ENCODE peak calls at places on chromosomes 13 and 19, in seven cellular contexts. L is trophoblast cell, J is neuronal stem cell, W is mesendoderm, K is IMR-90, F is H9, Q is H1. A is an unnamed sample.

GRCh38 chr13:57075588-57075987 is 65.1 kb upstream of the PRR20A start:
- DNase-seq in L (no peak), J (no peak), W (no peak), K (no peak), F (no peak), Q (no peak), A (no peak)

GRCh38 chr19:41407271-41407670 is 9.7 kb downstream of the BCKDHA start:
- DNase-seq in L (no peak), J (no peak), W (peak), K (no peak), F (peak), Q (no peak), A (no peak)

GRCh38 chr19:7293795-7294570 is at the start of gene INSR:
- DNase-seq in L (peak), J (peak), W (peak), K (peak), F (peak), Q (peak), A (peak)

GRCh38 chr19:31519216-31519615 is 170.0 kb upstream of the TSHZ3 start:
- DNase-seq in L (peak), J (no peak), W (peak), K (no peak), F (no peak), Q (peak), A (peak)

GRCh38 chr13:46051958-46052313 is 610 bp downstream of the ZC3H13 start:
- DNase-seq in L (no peak), J (no peak), W (peak), K (peak), F (no peak), Q (no peak), A (no peak)

GRCh38 chr19:1019980-1020867 is 699 bp downstream of the TMEM259 start:
- DNase-seq in L (no peak), J (no peak), W (peak), K (no peak), F (no peak), Q (no peak), A (no peak)

GRCh38 chr13:98141509-98141908 is 1.4 kb upstream of the FARP1 start:
- DNase-seq in L (no peak), J (no peak), W (peak), K (no peak), F (no peak), Q (no peak), A (no peak)

GRCh38 chr13:81916471-81916870 is 1575.5 kb upstream of the SPRY2 start:
- DNase-seq in L (no peak), J (no peak), W (no peak), K (no peak), F (no peak), Q (no peak), A (no peak)

GRCh38 chr13:41059466-41059865 is 1.8 kb upstream of the WBP4 start:
- DNase-seq in L (no peak), J (no peak), W (no peak), K (peak), F (no peak), Q (no peak), A (peak)

GRCh38 chr13:77925616-77926015 is 7.0 kb upstream of the EDNRB start:
- DNase-seq in L (no peak), J (no peak), W (no peak), K (no peak), F (no peak), Q (no peak), A (no peak)

GRCh38 chr13:97058896-97059295 is 64.6 kb upstream of the OXGR1 start:
- DNase-seq in L (no peak), J (no peak), W (no peak), K (no peak), F (no peak), Q (no peak), A (no peak)

GRCh38 chr13:30063892-30064291 is 213.5 kb upstream of the UBL3 start:
- DNase-seq in L (no peak), J (no peak), W (no peak), K (no peak), F (no peak), Q (no peak), A (no peak)

GRCh38 chr13:50733392-50733791 is 110.1 kb downstream of the DLEU7 start:
- DNase-seq in L (no peak), J (no peak), W (no peak), K (no peak), F (no peak), Q (no peak), A (no peak)

GRCh38 chr13:70568571-70568970 is 460.3 kb upstream of the KLHL1 start:
- DNase-seq in L (peak), J (peak), W (peak), K (peak), F (no peak), Q (no peak), A (peak)

GRCh38 chr19:6101991-6102390 is 8.3 kb downstream of the RFX2 start:
- DNase-seq in L (no peak), J (no peak), W (no peak), K (no peak), F (no peak), Q (no peak), A (no peak)

GRCh38 chr13:102198418-102199322 is 203.2 kb downstream of the FGF14 start:
- DNase-seq in L (peak), J (no peak), W (no peak), K (peak), F (no peak), Q (no peak), A (peak)

GRCh38 chr13:44662515-44662914 is 86.4 kb upstream of the TSC22D1 start:
- DNase-seq in L (no peak), J (no peak), W (no peak), K (no peak), F (no peak), Q (no peak), A (no peak)

GRCh38 chr19:18998276-18998675 is 35.0 kb downstream of the SUGP2 start:
- DNase-seq in L (no peak), J (no peak), W (no peak), K (no peak), F (no peak), Q (no peak), A (no peak)

GRCh38 chr19:18995804-18996241 is 37.5 kb downstream of the SUGP2 start:
- DNase-seq in L (peak), J (peak), W (peak), K (peak), F (peak), Q (peak), A (peak)

GRCh38 chr19:18996351-18996750 is 37.0 kb downstream of the SUGP2 start:
- DNase-seq in L (no peak), J (no peak), W (no peak), K (no peak), F (no peak), Q (no peak), A (no peak)

GRCh38 chr19:18999016-18999758 is 34.1 kb downstream of the SUGP2 start:
- DNase-seq in L (no peak), J (no peak), W (no peak), K (peak), F (no peak), Q (no peak), A (no peak)

DNA sequence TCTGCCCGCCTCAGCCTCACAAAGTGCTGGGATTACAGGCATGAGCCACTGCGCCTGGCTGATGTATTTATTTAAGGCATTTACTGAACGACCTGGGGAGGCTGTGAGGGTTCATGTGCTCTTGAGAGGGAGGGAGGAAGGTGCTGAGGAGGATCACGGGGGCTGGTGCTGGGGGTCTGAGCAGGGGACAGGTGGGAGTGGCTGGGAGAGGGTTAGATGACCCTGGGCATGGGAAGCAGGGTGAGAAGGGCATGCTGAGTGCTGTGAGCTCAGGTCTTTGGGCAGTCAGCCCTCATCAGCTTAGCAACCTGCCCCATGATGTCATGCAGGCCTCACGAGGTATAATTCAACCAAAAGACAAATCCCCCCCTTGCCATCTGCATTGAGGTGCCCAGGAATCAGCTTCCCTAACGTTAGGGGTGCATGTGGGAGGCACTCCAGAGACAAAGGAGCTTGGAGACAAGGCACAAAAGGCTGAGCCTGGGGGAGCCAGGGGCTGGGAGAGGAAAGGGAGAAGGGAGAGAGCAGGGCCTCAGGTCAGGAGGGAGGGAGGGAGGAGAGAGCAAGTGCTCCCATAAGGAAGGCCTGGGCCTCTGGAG is 36.4 kb downstream of the SUGP2 start:
- DNase-seq in L (no peak), J (no peak), W (no peak), K (no peak), F (no peak), Q (no peak), A (no peak)
- H2AK5ac ChIP-seq in L (no peak), J (no peak), W (no peak), K (peak), F (no peak), Q (no peak), A (no peak)

DNA sequence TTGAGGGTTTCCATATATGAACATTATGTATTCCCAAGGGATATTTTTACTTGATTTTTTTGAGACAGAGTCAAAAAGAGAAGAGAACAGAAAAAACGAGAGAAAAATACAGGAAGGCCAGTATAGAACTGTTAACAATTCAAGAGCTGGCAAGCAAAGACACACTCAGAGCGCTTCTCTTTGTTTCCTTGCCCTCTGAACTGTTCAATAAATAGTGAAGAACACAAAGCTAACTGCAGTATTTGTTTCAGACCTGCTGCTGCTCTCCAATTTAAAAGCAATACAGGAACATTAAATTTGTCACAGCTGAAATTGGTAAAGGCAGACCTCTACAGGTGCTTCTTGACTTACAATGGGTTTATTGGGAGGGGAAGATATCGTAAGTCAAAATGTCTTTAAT is 14.0 kb upstream of the NEK3 start:
- DNase-seq in L (no peak), J (no peak), W (no peak), K (no peak), F (no peak), Q (no peak), A (no peak)
- H2BK120ac ChIP-seq in L (no peak), J (no peak), W (no peak), K (no peak), F (no peak), Q (no peak), A (no peak)

GRCh38 chr13:27263438-27263837 is 7.2 kb upstream of the RASL11A start:
- DNase-seq in L (no peak), J (no peak), W (no peak), K (no peak), F (no peak), Q (no peak), A (no peak)

GRCh38 chr13:27264648-27265047 is 6.0 kb upstream of the RASL11A start:
- DNase-seq in L (no peak), J (no peak), W (no peak), K (no peak), F (no peak), Q (no peak), A (no peak)

GRCh38 chr13:27264181-27264580 is 6.4 kb upstream of the RASL11A start:
- DNase-seq in L (no peak), J (no peak), W (no peak), K (peak), F (no peak), Q (no peak), A (peak)

GRCh38 chr13:27269114-27269665 is 1.4 kb upstream of the RASL11A start:
- DNase-seq in L (no peak), J (no peak), W (no peak), K (peak), F (no peak), Q (no peak), A (no peak)

DNA sequence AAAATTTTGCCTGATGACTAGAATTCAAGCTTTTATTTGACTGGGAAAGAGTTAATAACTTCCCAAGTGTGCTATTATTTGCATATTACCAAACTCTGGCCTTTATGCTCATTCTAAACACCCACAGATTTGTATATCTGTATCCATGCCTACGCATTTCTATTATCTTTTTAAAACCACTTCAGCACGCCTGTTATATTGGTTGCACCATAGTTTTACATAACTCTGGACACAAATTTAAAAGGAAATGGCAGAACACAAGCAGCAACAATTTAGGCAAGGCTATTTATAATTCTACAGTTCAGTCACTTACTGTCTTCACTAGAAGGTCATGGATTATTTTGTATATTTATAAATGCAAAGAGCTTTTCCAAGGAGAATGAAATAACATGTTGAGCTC is 3.7 kb upstream of the RASL11A start:
- DNase-seq in L (no peak), J (no peak), W (no peak), K (peak), F (no peak), Q (no peak), A (peak)
- H2AK5ac ChIP-seq in L (no peak), J (no peak), W (no peak), K (no peak), F (no peak), Q (no peak), A (no peak)

DNA sequence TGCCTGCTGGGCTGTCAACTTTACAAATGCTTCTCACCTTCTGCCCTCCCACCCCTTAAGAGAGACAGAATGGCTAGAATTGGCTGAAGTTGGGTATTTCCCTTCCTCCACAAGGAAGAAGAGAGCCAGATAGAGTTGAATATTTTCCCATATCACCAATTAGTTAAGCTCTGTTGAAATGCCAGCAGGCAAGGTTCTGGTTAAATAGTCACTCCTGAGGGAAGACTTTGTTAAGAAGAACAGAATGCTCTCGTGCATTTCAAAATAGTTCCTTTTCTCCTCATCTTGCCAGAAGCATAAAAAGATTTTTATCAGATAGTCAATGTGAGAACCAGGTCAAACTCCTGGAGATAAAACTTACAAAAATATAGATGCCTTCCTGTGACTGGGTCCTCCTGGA is 2857.0 kb upstream of the PCDH20 start:
- DNase-seq in L (no peak), J (no peak), W (no peak), K (no peak), F (no peak), Q (no peak), A (no peak)
- H2BK120ac ChIP-seq in L (peak), J (no peak), W (no peak), K (no peak), F (no peak), Q (no peak), A (no peak)

DNA sequence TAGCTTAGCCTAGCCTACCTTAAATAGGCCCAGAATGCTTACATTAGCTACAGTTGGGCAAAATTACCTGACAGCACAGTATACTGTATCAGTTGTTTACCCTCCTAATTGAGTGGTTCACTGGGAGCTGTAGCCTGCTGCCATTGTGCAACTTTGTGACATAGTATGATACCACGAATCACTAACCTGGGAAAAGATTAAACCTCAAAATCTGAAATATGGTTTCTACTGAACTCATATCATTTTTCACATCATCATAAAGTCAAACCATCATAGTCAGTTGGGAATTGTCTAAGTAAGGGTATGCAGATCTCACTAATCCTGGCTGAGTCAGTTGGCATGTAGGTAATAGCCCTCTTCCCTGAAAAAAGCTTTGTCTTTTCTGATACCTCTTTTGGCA is 9.1 kb downstream of the PAN3 start:
- DNase-seq in L (no peak), J (no peak), W (no peak), K (peak), F (no peak), Q (no peak), A (no peak)
- H2AK5ac ChIP-seq in L (no peak), J (no peak), W (no peak), K (no peak), F (no peak), Q (no peak), A (no peak)

DNA sequence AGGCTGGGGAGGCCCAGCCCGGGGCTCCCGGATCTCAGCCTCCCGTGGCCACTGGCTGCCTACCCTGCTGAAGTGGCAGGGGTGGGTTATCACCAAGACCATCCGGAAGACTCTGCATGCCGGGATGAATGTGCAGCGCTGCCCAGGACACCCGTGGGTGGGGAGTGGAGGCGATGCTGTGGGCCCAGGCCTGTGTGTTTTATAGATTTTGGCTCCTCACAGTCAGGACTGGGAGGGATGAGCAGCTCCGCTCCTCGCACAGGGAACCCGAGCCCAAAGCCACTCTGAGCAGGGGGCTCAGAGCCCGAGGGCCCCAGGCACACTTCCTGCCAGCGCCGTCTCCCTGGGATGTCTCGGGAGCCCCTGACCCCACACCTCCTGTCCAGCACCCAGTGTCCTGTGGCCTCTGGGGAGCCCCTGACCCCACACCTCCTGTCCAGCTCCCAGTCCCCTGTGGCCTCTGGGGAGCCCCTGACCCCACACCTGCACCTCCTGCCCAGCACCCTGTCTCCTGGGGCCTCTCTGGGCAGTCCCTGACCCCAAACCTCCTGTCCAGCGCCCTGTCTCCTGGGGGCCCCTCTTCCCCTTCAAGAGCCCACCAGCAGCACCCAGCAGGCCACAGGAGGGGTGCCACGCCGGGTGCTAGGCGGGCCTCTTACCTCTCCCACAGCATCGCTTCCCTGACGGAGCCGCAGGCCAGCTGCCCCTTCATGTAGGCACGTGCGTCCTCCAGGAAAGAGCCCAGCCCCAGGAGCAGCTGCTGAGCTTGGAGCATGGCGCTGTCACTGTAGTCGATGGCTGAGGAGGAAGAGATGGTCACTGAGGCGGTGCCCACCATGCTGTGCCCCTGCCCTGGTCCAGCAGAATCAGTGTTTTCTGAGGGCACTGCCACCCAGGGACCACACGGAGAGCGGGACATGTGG is 31.4 kb downstream of the NAXD start:
- DNase-seq in L (no peak), J (no peak), W (no peak), K (no peak), F (no peak), Q (no peak), A (no peak)
- H2BK120ac ChIP-seq in L (no peak), J (no peak), W (no peak), K (no peak), F (no peak), Q (no peak), A (no peak)

GRCh38 chr19:47714339-47714738 is 1.1 kb downstream of the EHD2 start:
- DNase-seq in L (no peak), J (no peak), W (peak), K (no peak), F (no peak), Q (no peak), A (peak)
- H2AK5ac ChIP-seq in L (no peak), J (no peak), W (no peak), K (peak), F (no peak), Q (no peak), A (peak)